ENCODE peak calls at places on chromosomes 1 and 21, in five cellular contexts. Y is IMR-90, E is GF-D8, N is G401, H is NCI-H226. I is an unnamed sample.

GRCh38 chr1:85581802-85582686 is 1.5 kb downstream of the CCN1 start:
- DNase-seq in Y (peak), E (no peak), N (peak), H (peak), I (no peak)

GRCh38 chr1:23343246-23344110 is 606 bp downstream of the HNRNPR start:
- DNase-seq in Y (peak), E (no peak), N (peak), H (peak), I (peak)

GRCh38 chr1:226603030-226603960 is 54.7 kb downstream of the STUM start:
- DNase-seq in Y (peak), E (no peak), N (peak), H (no peak), I (no peak)

GRCh38 chr1:25906644-25907300 is 553 bp upstream of the STMN1 start:
- DNase-seq in Y (no peak), E (no peak), N (peak), H (no peak), I (no peak)

GRCh38 chr21:31604591-31605190 is 54.8 kb upstream of the SOD1 start:
- DNase-seq in Y (peak), E (peak), N (peak), H (peak), I (peak)

GRCh38 chr1:11044849-11045427 is 2.1 kb downstream of the MASP2 start:
- DNase-seq in Y (no peak), E (no peak), N (no peak), H (no peak), I (no peak)

GRCh38 chr21:27425574-27425973 is 458.7 kb upstream of the ADAMTS5 start:
- DNase-seq in Y (peak), E (no peak), N (no peak), H (peak), I (no peak)

GRCh38 chr1:85322655-85323054 is 46.2 kb upstream of the BCL10 start:
- DNase-seq in Y (peak), E (no peak), N (no peak), H (peak), I (no peak)

GRCh38 chr1:201505505-201505893 is 1.4 kb downstream of the CSRP1 start:
- DNase-seq in Y (peak), E (peak), N (no peak), H (peak), I (no peak)

GRCh38 chr1:156661932-156662587 is 15.1 kb downstream of the NES start:
- DNase-seq in Y (peak), E (no peak), N (no peak), H (no peak), I (peak)

GRCh38 chr1:184791199-184791935 is 36.7 kb upstream of the EDEM3 start:
- DNase-seq in Y (peak), E (no peak), N (no peak), H (no peak), I (no peak)

GRCh38 chr1:170377896-170378634 is 153.9 kb upstream of the GORAB start:
- DNase-seq in Y (no peak), E (no peak), N (no peak), H (no peak), I (no peak)

GRCh38 chr1:186750250-186750649 is 70.0 kb upstream of the PTGS2 start:
- DNase-seq in Y (no peak), E (no peak), N (no peak), H (no peak), I (no peak)

GRCh38 chr1:76095800-76096199 is 21.3 kb downstream of the ST6GALNAC3 start:
- DNase-seq in Y (no peak), E (no peak), N (no peak), H (no peak), I (no peak)

GRCh38 chr21:20618878-20619277 is 379.3 kb upstream of the NCAM2 start:
- DNase-seq in Y (no peak), E (no peak), N (no peak), H (no peak), I (no peak)

GRCh38 chr1:12059722-12060464 is 3.2 kb upstream of the TNFRSF8 start:
- DNase-seq in Y (no peak), E (no peak), N (no peak), H (no peak), I (peak)

GRCh38 chr1:12405325-12406217 is 175.7 kb downstream of the VPS13D start:
- DNase-seq in Y (peak), E (no peak), N (no peak), H (peak), I (no peak)

GRCh38 chr1:213122514-213122929 is 71.5 kb downstream of the RPS6KC1 start:
- DNase-seq in Y (peak), E (no peak), N (peak), H (no peak), I (peak)

GRCh38 chr1:56816264-56816663 is 2.9 kb downstream of the FYB2 start:
- DNase-seq in Y (no peak), E (no peak), N (no peak), H (no peak), I (no peak)

GRCh38 chr1:111204923-111205723 is 4.7 kb upstream of the DENND2D start:
- DNase-seq in Y (no peak), E (no peak), N (no peak), H (no peak), I (no peak)

GRCh38 chr1:20477355-20478071 is 8.5 kb downstream of the CAMK2N1 start:
- DNase-seq in Y (peak), E (no peak), N (peak), H (no peak), I (no peak)

GRCh38 chr21:37220433-37220980 is 46.6 kb downstream of the VPS26C start:
- DNase-seq in Y (peak), E (peak), N (peak), H (no peak), I (no peak)

GRCh38 chr1:184745929-184746583 is 8.6 kb downstream of the EDEM3 start:
- DNase-seq in Y (no peak), E (peak), N (no peak), H (no peak), I (no peak)